ENCODE peak calls at places on chromosomes 5 and 9, in five cellular contexts. N is adipocyte; F is T-cell; X is stimulated activated naive B cell treated with anti-CD40 and anti-IgM and Interleukin-4, amounts not matched to agents 10 μg/mL and 1 μg/mL and 100 μg/mL, for 72 hours; B is lung microvascular endothelial cell. V is an unnamed sample.

GRCh38 chr5:60719329-60719728 is 19.4 kb upstream of the DEPDC1B start:
- DNase-seq in N (no peak), F (no peak), X (no peak), B (no peak), V (no peak)

GRCh38 chr9:100437860-100438805 is 11.2 kb downstream of the MSANTD3 start:
- DNase-seq in N (peak), F (peak), X (peak), B (peak), V (peak)

GRCh38 chr9:82334286-82334685 is 345.7 kb downstream of the SPATA31D1 start:
- DNase-seq in N (peak), F (no peak), X (no peak), B (no peak), V (no peak)

GRCh38 chr5:14204785-14205321 is 61.7 kb downstream of the TRIO start:
- DNase-seq in N (peak), F (no peak), X (no peak), B (peak), V (no peak)

GRCh38 chr9:120890415-120891254 is 13.6 kb upstream of the PHF19 start:
- DNase-seq in N (no peak), F (no peak), X (no peak), B (no peak), V (no peak)

GRCh38 chr5:100517301-100517974 is 17.7 kb upstream of the FAM174A start:
- DNase-seq in N (no peak), F (no peak), X (no peak), B (no peak), V (no peak)

GRCh38 chr9:18185196-18185595 is 288.8 kb upstream of the ADAMTSL1 start:
- DNase-seq in N (no peak), F (no peak), X (no peak), B (no peak), V (no peak)

GRCh38 chr5:32444946-32445758 is 612 bp upstream of the ZFR start:
- DNase-seq in N (no peak), F (no peak), X (no peak), B (no peak), V (no peak)

GRCh38 chr5:24819841-24820240 is 175.1 kb upstream of the CDH10 start:
- DNase-seq in N (no peak), F (no peak), X (no peak), B (no peak), V (no peak)

GRCh38 chr5:96851312-96852062 is 24.8 kb upstream of the ERAP2 start:
- DNase-seq in N (no peak), F (no peak), X (no peak), B (no peak), V (no peak)

GRCh38 chr5:136082390-136083193 is 50.1 kb upstream of the SMAD5 start:
- DNase-seq in N (peak), F (peak), X (peak), B (peak), V (no peak)

GRCh38 chr9:18543406-18543965 is 69.5 kb downstream of the ADAMTSL1 start:
- DNase-seq in N (peak), F (no peak), X (no peak), B (no peak), V (no peak)

GRCh38 chr9:97367729-97368128 is 44.2 kb upstream of the TDRD7 start:
- DNase-seq in N (no peak), F (no peak), X (no peak), B (no peak), V (no peak)

GRCh38 chr5:36657563-36657995 is 51.2 kb downstream of the SLC1A3 start:
- DNase-seq in N (peak), F (no peak), X (no peak), B (peak), V (peak)

GRCh38 chr5:78783434-78784130 is 135.0 kb upstream of the LHFPL2 start:
- DNase-seq in N (no peak), F (no peak), X (no peak), B (no peak), V (no peak)